ENCODE peak calls at places on chromosome 4, in ten cellular contexts. One of them, this sample, is unnamed.

GRCh38 chr4:151700566-151701316 is 60.1 kb downstream of the GATB start:
- DNase-seq in HCT116: no peak
- DNase-seq in suprapubic skin: no peak
- DNase-seq in cardiac muscle cell: no peak
- DNase-seq in H7: no peak
- DNase-seq in left ventricle myocardium inferior: no peak
- DNase-seq in neuronal stem cell: no peak
- DNase-seq in CD4-positive, alpha-beta memory T cell: no peak
- DNase-seq in epithelial cell of esophagus: no peak
- DNase-seq in lower leg skin: no peak
- DNase-seq in this sample: peak

GRCh38 chr4:103018391-103019318 is 850 bp downstream of the SLC9B1 start:
- DNase-seq in CD4-positive, alpha-beta memory T cell: peak
- DNase-seq in cardiac muscle cell: no peak
- DNase-seq in left ventricle myocardium inferior: no peak
- DNase-seq in neuronal stem cell: peak
- DNase-seq in epithelial cell of esophagus: peak
- DNase-seq in HCT116: peak
- DNase-seq in suprapubic skin: no peak
- DNase-seq in lower leg skin: no peak
- DNase-seq in H7: no peak
- DNase-seq in this sample: peak

GRCh38 chr4:118389731-118390520 is 37.1 kb upstream of the PRSS12 start:
- DNase-seq in cardiac muscle cell: no peak
- DNase-seq in lower leg skin: no peak
- DNase-seq in epithelial cell of esophagus: peak
- DNase-seq in suprapubic skin: no peak
- DNase-seq in H7: no peak
- DNase-seq in left ventricle myocardium inferior: no peak
- DNase-seq in CD4-positive, alpha-beta memory T cell: no peak
- DNase-seq in neuronal stem cell: no peak
- DNase-seq in HCT116: no peak
- DNase-seq in this sample: no peak

GRCh38 chr4:164700471-164700870 is 53.5 kb upstream of the SMIM31 start:
- DNase-seq in cardiac muscle cell: peak
- DNase-seq in CD4-positive, alpha-beta memory T cell: no peak
- DNase-seq in neuronal stem cell: peak
- DNase-seq in epithelial cell of esophagus: peak
- DNase-seq in suprapubic skin: no peak
- DNase-seq in H7: peak
- DNase-seq in lower leg skin: no peak
- DNase-seq in HCT116: peak
- DNase-seq in left ventricle myocardium inferior: no peak
- DNase-seq in this sample: peak

GRCh38 chr4:94880976-94881375 is 123.2 kb downstream of the BMPR1B start:
- DNase-seq in epithelial cell of esophagus: no peak
- DNase-seq in CD4-positive, alpha-beta memory T cell: no peak
- DNase-seq in cardiac muscle cell: no peak
- DNase-seq in suprapubic skin: no peak
- DNase-seq in left ventricle myocardium inferior: no peak
- DNase-seq in H7: no peak
- DNase-seq in lower leg skin: no peak
- DNase-seq in neuronal stem cell: no peak
- DNase-seq in HCT116: no peak
- DNase-seq in this sample: no peak

GRCh38 chr4:184573701-184574100 is 75.5 kb downstream of the CASP3 start:
- DNase-seq in lower leg skin: no peak
- DNase-seq in HCT116: no peak
- DNase-seq in neuronal stem cell: no peak
- DNase-seq in H7: no peak
- DNase-seq in suprapubic skin: no peak
- DNase-seq in CD4-positive, alpha-beta memory T cell: no peak
- DNase-seq in cardiac muscle cell: no peak
- DNase-seq in epithelial cell of esophagus: no peak
- DNase-seq in left ventricle myocardium inferior: no peak
- DNase-seq in this sample: no peak

GRCh38 chr4:128519163-128519810 is 231.7 kb upstream of the PGRMC2 start:
- DNase-seq in CD4-positive, alpha-beta memory T cell: no peak
- DNase-seq in neuronal stem cell: no peak
- DNase-seq in left ventricle myocardium inferior: peak
- DNase-seq in suprapubic skin: no peak
- DNase-seq in epithelial cell of esophagus: no peak
- DNase-seq in cardiac muscle cell: no peak
- DNase-seq in lower leg skin: peak
- DNase-seq in HCT116: no peak
- DNase-seq in H7: no peak
- DNase-seq in this sample: no peak

GRCh38 chr4:53601251-53601764 is 10.0 kb upstream of the LNX1 start:
- DNase-seq in HCT116: no peak
- DNase-seq in left ventricle myocardium inferior: peak
- DNase-seq in suprapubic skin: no peak
- DNase-seq in H7: peak
- DNase-seq in lower leg skin: no peak
- DNase-seq in cardiac muscle cell: peak
- DNase-seq in CD4-positive, alpha-beta memory T cell: no peak
- DNase-seq in neuronal stem cell: no peak
- DNase-seq in epithelial cell of esophagus: peak
- DNase-seq in this sample: peak

GRCh38 chr4:28451346-28451745 is 1590.7 kb downstream of the STIM2 start:
- DNase-seq in suprapubic skin: no peak
- DNase-seq in neuronal stem cell: no peak
- DNase-seq in left ventricle myocardium inferior: no peak
- DNase-seq in lower leg skin: no peak
- DNase-seq in epithelial cell of esophagus: no peak
- DNase-seq in cardiac muscle cell: no peak
- DNase-seq in H7: no peak
- DNase-seq in CD4-positive, alpha-beta memory T cell: no peak
- DNase-seq in HCT116: no peak
- DNase-seq in this sample: no peak

GRCh38 chr4:28443371-28443770 is 1582.7 kb downstream of the STIM2 start:
- DNase-seq in lower leg skin: no peak
- DNase-seq in HCT116: no peak
- DNase-seq in left ventricle myocardium inferior: no peak
- DNase-seq in epithelial cell of esophagus: no peak
- DNase-seq in neuronal stem cell: no peak
- DNase-seq in H7: no peak
- DNase-seq in cardiac muscle cell: no peak
- DNase-seq in CD4-positive, alpha-beta memory T cell: no peak
- DNase-seq in suprapubic skin: no peak
- DNase-seq in this sample: no peak

GRCh38 chr4:28443786-28444412 is 1583.3 kb downstream of the STIM2 start:
- DNase-seq in H7: peak
- DNase-seq in neuronal stem cell: no peak
- DNase-seq in epithelial cell of esophagus: peak
- DNase-seq in CD4-positive, alpha-beta memory T cell: no peak
- DNase-seq in suprapubic skin: no peak
- DNase-seq in lower leg skin: no peak
- DNase-seq in left ventricle myocardium inferior: no peak
- DNase-seq in HCT116: no peak
- DNase-seq in cardiac muscle cell: peak
- DNase-seq in this sample: no peak

GRCh38 chr4:28444886-28445496 is 1584.3 kb downstream of the STIM2 start:
- DNase-seq in suprapubic skin: no peak
- DNase-seq in epithelial cell of esophagus: peak
- DNase-seq in neuronal stem cell: no peak
- DNase-seq in HCT116: no peak
- DNase-seq in cardiac muscle cell: no peak
- DNase-seq in left ventricle myocardium inferior: no peak
- DNase-seq in CD4-positive, alpha-beta memory T cell: no peak
- DNase-seq in lower leg skin: no peak
- DNase-seq in H7: no peak
- DNase-seq in this sample: no peak

GRCh38 chr4:28449080-28449479 is 1588.4 kb downstream of the STIM2 start:
- DNase-seq in HCT116: no peak
- DNase-seq in lower leg skin: no peak
- DNase-seq in CD4-positive, alpha-beta memory T cell: no peak
- DNase-seq in epithelial cell of esophagus: no peak
- DNase-seq in suprapubic skin: no peak
- DNase-seq in neuronal stem cell: no peak
- DNase-seq in left ventricle myocardium inferior: no peak
- DNase-seq in cardiac muscle cell: no peak
- DNase-seq in H7: no peak
- DNase-seq in this sample: no peak
- H3K4me3 ChIP-seq in HCT116: no peak
- H3K4me3 ChIP-seq in lower leg skin: no peak
- H3K4me3 ChIP-seq in CD4-positive, alpha-beta memory T cell: no peak
- H3K4me3 ChIP-seq in epithelial cell of esophagus: no peak
- H3K4me3 ChIP-seq in suprapubic skin: no peak
- H3K4me3 ChIP-seq in neuronal stem cell: no peak
- H3K4me3 ChIP-seq in left ventricle myocardium inferior: no peak
- H3K4me3 ChIP-seq in cardiac muscle cell: no peak
- H3K4me3 ChIP-seq in H7: no peak
- H3K4me3 ChIP-seq in this sample: no peak

DNA sequence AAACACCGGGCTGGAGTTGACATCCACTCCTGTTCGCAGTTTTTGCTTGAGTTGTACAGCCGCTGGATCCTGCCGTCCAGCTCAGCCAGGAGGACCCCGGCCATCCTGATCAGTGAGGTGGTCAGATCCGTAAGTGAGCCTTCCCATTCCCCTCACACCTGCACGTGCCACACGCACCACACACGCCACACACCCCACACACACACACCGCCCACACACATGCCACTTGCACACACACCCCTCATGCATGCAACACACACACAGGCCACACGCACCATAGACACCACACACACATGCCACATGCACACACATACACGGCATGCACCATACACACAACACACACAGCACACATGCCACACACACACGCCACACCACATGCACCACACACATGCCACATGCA is 20.1 kb upstream of the MSANTD1 start:
- DNase-seq in left ventricle myocardium inferior: no peak
- DNase-seq in CD4-positive, alpha-beta memory T cell: no peak
- DNase-seq in epithelial cell of esophagus: no peak
- DNase-seq in HCT116: no peak
- DNase-seq in H7: no peak
- DNase-seq in lower leg skin: no peak
- DNase-seq in suprapubic skin: no peak
- DNase-seq in neuronal stem cell: no peak
- DNase-seq in cardiac muscle cell: no peak
- DNase-seq in this sample: no peak
- H3K4me3 ChIP-seq in left ventricle myocardium inferior: no peak
- H3K4me3 ChIP-seq in CD4-positive, alpha-beta memory T cell: no peak
- H3K4me3 ChIP-seq in epithelial cell of esophagus: no peak
- H3K4me3 ChIP-seq in HCT116: no peak
- H3K4me3 ChIP-seq in H7: no peak
- H3K4me3 ChIP-seq in lower leg skin: no peak
- H3K4me3 ChIP-seq in suprapubic skin: no peak
- H3K4me3 ChIP-seq in neuronal stem cell: no peak
- H3K4me3 ChIP-seq in cardiac muscle cell: no peak
- H3K4me3 ChIP-seq in this sample: no peak

GRCh38 chr4:47809654-47810203 is 28.1 kb downstream of the CORIN start:
- DNase-seq in suprapubic skin: no peak
- DNase-seq in HCT116: no peak
- DNase-seq in cardiac muscle cell: no peak
- DNase-seq in epithelial cell of esophagus: no peak
- DNase-seq in CD4-positive, alpha-beta memory T cell: no peak
- DNase-seq in lower leg skin: no peak
- DNase-seq in neuronal stem cell: no peak
- DNase-seq in H7: no peak
- DNase-seq in left ventricle myocardium inferior: no peak
- DNase-seq in this sample: no peak

GRCh38 chr4:47817275-47817674 is 20.6 kb downstream of the CORIN start:
- DNase-seq in epithelial cell of esophagus: no peak
- DNase-seq in cardiac muscle cell: no peak
- DNase-seq in HCT116: no peak
- DNase-seq in lower leg skin: no peak
- DNase-seq in CD4-positive, alpha-beta memory T cell: no peak
- DNase-seq in left ventricle myocardium inferior: no peak
- DNase-seq in H7: no peak
- DNase-seq in suprapubic skin: no peak
- DNase-seq in neuronal stem cell: no peak
- DNase-seq in this sample: no peak

GRCh38 chr4:47816748-47817147 is 21.1 kb downstream of the CORIN start:
- DNase-seq in epithelial cell of esophagus: no peak
- DNase-seq in HCT116: no peak
- DNase-seq in suprapubic skin: no peak
- DNase-seq in H7: no peak
- DNase-seq in neuronal stem cell: no peak
- DNase-seq in CD4-positive, alpha-beta memory T cell: no peak
- DNase-seq in cardiac muscle cell: no peak
- DNase-seq in lower leg skin: no peak
- DNase-seq in left ventricle myocardium inferior: no peak
- DNase-seq in this sample: no peak

DNA sequence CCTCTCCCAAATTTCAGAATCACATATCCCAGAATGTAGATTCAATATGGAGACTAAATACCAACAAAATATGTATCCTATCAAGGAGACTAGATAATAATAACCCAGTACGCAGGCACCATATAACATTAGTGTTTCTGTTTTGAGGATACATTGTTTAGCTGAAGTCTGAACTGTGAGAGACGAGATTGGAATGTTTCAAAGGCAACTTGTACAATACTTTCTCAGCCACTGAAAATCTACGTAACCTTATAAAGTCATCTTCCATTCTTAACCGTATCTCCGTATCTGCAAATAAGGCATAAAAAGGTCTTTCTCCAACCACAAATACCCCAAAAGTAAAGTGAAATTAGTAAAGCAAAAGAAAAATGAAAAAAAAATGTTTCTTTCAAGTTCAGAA is 23.0 kb downstream of the CORIN start:
- DNase-seq in HCT116: no peak
- DNase-seq in cardiac muscle cell: no peak
- DNase-seq in suprapubic skin: no peak
- DNase-seq in left ventricle myocardium inferior: no peak
- DNase-seq in CD4-positive, alpha-beta memory T cell: no peak
- DNase-seq in neuronal stem cell: no peak
- DNase-seq in epithelial cell of esophagus: no peak
- DNase-seq in H7: no peak
- DNase-seq in lower leg skin: no peak
- DNase-seq in this sample: no peak
- H3K4me3 ChIP-seq in HCT116: no peak
- H3K4me3 ChIP-seq in cardiac muscle cell: no peak
- H3K4me3 ChIP-seq in suprapubic skin: no peak
- H3K4me3 ChIP-seq in left ventricle myocardium inferior: peak
- H3K4me3 ChIP-seq in CD4-positive, alpha-beta memory T cell: no peak
- H3K4me3 ChIP-seq in neuronal stem cell: no peak
- H3K4me3 ChIP-seq in epithelial cell of esophagus: no peak
- H3K4me3 ChIP-seq in H7: no peak
- H3K4me3 ChIP-seq in lower leg skin: no peak
- H3K4me3 ChIP-seq in this sample: no peak

DNA sequence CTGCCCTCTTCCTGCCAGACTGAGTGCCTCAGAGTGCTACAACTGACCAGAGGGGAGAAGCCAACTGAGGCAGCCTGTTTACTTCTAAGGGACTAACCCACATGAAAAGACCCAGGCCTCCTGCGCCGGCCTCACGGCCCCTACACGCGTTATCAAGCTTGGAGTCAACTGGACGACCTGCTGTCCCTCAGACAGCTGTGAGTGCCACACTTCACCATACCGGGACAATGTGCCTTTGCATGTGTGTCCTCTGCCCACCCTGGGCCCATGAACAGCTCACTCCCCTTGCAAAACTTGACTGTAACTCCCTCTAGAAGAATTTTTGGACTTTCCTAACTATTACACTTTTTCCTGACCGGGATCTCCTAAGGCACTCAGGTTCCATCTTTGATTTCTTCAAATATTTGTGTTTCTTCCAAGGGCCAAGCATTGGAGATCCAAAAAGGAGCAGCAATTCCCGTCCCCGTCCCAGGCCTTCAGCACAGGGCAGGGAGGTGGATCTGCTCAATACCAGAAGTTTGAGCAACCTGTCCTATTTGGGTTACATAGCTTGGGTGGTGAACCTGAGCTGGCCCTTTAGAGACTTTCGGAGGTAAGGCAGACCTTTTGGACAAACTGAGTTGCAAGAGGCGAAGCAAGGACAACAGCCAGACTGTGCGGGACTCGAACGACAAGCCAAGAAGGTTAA is 1.7 kb downstream of the NOP14 start:
- DNase-seq in cardiac muscle cell: no peak
- DNase-seq in suprapubic skin: no peak
- DNase-seq in neuronal stem cell: peak
- DNase-seq in epithelial cell of esophagus: no peak
- DNase-seq in HCT116: no peak
- DNase-seq in H7: peak
- DNase-seq in CD4-positive, alpha-beta memory T cell: no peak
- DNase-seq in left ventricle myocardium inferior: no peak
- DNase-seq in lower leg skin: peak
- DNase-seq in this sample: peak
- H3K4me3 ChIP-seq in cardiac muscle cell: no peak
- H3K4me3 ChIP-seq in suprapubic skin: peak
- H3K4me3 ChIP-seq in neuronal stem cell: peak
- H3K4me3 ChIP-seq in epithelial cell of esophagus: peak
- H3K4me3 ChIP-seq in HCT116: peak
- H3K4me3 ChIP-seq in H7: peak
- H3K4me3 ChIP-seq in CD4-positive, alpha-beta memory T cell: peak
- H3K4me3 ChIP-seq in left ventricle myocardium inferior: peak
- H3K4me3 ChIP-seq in lower leg skin: no peak
- H3K4me3 ChIP-seq in this sample: peak

This sample was measured in Jurkat, Clone E6-1.